ENCODE peak calls at places on chromosomes 6 and 20, in seven cellular contexts. Y, M, W, T, S, K and G are unnamed samples.

GRCh38 chr6:17628873-17629272 is 28.8 kb downstream of the FAM8A1 start:
- DNase-seq in Y (no peak), M (no peak), S (no peak), T (no peak), K (no peak), W (no peak), G (no peak)

GRCh38 chr20:36074983-36075382 is 79.6 kb upstream of the EPB41L1 start:
- DNase-seq in K (no peak), T (no peak), S (no peak), M (no peak), Y (no peak), W (no peak), G (no peak)

GRCh38 chr20:49207071-49207470 is 12.1 kb upstream of the DDX27 start:
- DNase-seq in S (peak), T (no peak), Y (no peak), M (peak), K (no peak), W (peak), G (no peak)

GRCh38 chr6:89610149-89610642 is 28.4 kb downstream of the LYRM2 start:
- DNase-seq in K (peak), T (peak), S (no peak), W (peak), Y (peak), M (peak), G (peak)

GRCh38 chr20:50561379-50562078 is 51.3 kb downstream of the PTPN1 start:
- DNase-seq in M (peak), T (no peak), Y (peak), W (no peak), K (peak), S (no peak), G (peak)

GRCh38 chr20:2873747-2874041 is 413 bp downstream of the PTPRA start:
- DNase-seq in S (no peak), T (peak), K (peak), Y (peak), M (peak), W (peak), G (peak)

GRCh38 chr6:7707787-7708186 is 18.1 kb upstream of the BMP6 start:
- DNase-seq in Y (peak), T (no peak), K (no peak), W (no peak), S (no peak), M (no peak), G (no peak)

GRCh38 chr6:45538636-45539035 is 160.9 kb upstream of the SUPT3H start:
- DNase-seq in Y (no peak), W (no peak), T (no peak), S (no peak), K (peak), M (no peak), G (no peak)

GRCh38 chr20:56393133-56393472 is 658 bp downstream of the CSTF1 start:
- DNase-seq in T (no peak), M (no peak), S (no peak), W (no peak), K (peak), Y (no peak), G (no peak)

GRCh38 chr6:132410840-132411239 is 9.6 kb upstream of the MOXD1 start:
- DNase-seq in W (no peak), T (no peak), M (no peak), K (no peak), Y (no peak), S (no peak), G (no peak)
- H4K8ac ChIP-seq in W (no peak), T (no peak), M (no peak), K (no peak), Y (no peak), S (no peak), G (no peak)

DNA sequence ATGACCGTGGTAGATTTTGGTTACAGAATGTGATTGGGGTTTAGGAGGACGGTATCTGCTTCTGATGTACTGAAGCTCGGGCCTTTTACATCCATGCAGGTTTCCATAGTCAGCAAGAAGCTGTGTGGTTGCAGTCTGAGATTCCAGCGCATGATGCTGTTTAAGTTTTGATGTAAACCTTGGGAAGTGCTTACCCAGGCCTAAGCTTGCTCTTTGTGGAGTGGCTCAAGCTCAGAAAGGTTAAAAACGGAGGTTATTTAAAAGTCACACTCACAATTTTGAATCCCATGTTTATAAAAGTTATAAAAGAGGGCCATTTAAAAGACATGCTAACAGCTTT is 121.4 kb downstream of the TIAM2 start:
- DNase-seq in Y (peak), M (no peak), W (no peak), S (no peak), K (no peak), T (no peak), G (no peak)
- H4K8ac ChIP-seq in Y (peak), M (no peak), W (no peak), S (no peak), K (no peak), T (no peak), G (no peak)

DNA sequence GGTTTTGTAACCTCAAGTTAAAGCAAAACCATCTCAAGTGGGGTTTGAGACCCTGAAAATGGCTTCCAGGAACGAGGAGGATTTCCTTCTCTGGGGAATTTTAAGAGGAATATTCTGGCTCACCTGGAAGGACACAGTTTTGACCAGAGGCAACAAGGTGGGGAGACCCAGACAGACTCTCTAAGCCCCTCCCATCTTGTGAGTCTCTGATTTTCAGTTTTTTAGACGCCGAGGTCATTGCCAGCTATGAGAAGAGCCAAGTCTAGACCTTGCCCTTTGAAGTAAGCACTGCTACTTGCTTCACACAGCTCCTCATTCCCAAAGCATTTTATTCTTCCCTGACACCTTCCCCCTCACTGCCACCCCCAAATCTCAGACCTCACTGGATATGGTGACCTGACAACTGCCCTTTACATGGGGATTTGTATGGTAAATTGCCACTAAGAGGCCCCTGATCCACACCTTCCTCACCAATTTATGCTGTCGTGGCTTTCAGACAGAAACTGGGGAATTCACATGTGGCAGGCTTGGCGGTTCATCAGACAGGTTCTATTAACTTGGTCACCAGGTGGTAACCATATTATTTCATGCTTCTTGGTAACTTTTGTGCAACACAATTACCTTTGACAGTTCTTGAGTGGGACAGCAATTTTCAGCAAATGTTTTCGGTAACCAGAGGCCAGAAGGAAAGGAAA is 116.2 kb downstream of the ISM1 start:
- DNase-seq in W (no peak), M (no peak), S (no peak), K (no peak), T (no peak), Y (no peak), G (no peak)
- H4K8ac ChIP-seq in W (no peak), M (no peak), S (no peak), K (no peak), T (no peak), Y (no peak), G (no peak)

GRCh38 chr6:167005350-167006159 is 6.4 kb downstream of the CEP43 start:
- DNase-seq in Y (no peak), S (no peak), T (no peak), K (no peak), W (no peak), M (no peak), G (no peak)
- H4K8ac ChIP-seq in Y (no peak), S (no peak), T (no peak), K (no peak), W (no peak), M (no peak), G (no peak)

DNA sequence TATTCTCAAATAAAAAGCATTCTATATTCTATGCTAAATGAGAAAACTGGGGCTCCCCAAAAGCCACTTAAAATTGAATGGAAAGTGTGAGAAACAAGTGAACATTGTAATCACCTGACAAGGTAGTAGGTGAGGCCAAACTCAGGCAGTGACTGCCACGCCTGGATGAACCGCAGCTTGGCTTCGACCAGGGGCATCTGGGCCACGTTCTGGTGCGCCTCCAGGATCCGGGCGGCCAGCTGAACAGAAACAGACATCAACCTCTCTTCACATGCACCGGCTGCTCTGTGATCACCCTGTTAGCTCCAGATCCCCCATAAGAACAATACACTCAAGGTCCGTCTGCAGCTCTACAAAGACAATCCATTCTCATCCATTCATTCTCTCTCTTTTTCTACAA is 30.1 kb upstream of the LRRN4 start:
- DNase-seq in W (no peak), M (no peak), S (no peak), T (no peak), Y (no peak), K (no peak), G (no peak)
- H4K8ac ChIP-seq in W (no peak), M (no peak), S (no peak), T (peak), Y (no peak), K (peak), G (no peak)

GRCh38 chr20:44183282-44183681 is 3.7 kb downstream of the JPH2 start:
- DNase-seq in K (no peak), T (no peak), M (no peak), S (no peak), W (no peak), Y (no peak), G (no peak)

GRCh38 chr20:44182135-44182765 is 4.7 kb downstream of the JPH2 start:
- DNase-seq in T (no peak), K (no peak), M (peak), S (no peak), Y (no peak), W (no peak), G (no peak)

GRCh38 chr20:44181611-44182010 is 5.4 kb downstream of the JPH2 start:
- DNase-seq in W (no peak), Y (no peak), K (no peak), M (no peak), S (no peak), T (no peak), G (no peak)

GRCh38 chr20:44182863-44183262 is 4.1 kb downstream of the JPH2 start:
- DNase-seq in T (no peak), W (no peak), S (no peak), Y (no peak), M (no peak), K (no peak), G (no peak)

GRCh38 chr20:44180814-44181213 is 6.2 kb downstream of the JPH2 start:
- DNase-seq in M (peak), T (peak), W (no peak), S (peak), K (peak), Y (peak), G (no peak)
- H4K8ac ChIP-seq in M (no peak), T (no peak), W (no peak), S (no peak), K (peak), Y (peak), G (no peak)

DNA sequence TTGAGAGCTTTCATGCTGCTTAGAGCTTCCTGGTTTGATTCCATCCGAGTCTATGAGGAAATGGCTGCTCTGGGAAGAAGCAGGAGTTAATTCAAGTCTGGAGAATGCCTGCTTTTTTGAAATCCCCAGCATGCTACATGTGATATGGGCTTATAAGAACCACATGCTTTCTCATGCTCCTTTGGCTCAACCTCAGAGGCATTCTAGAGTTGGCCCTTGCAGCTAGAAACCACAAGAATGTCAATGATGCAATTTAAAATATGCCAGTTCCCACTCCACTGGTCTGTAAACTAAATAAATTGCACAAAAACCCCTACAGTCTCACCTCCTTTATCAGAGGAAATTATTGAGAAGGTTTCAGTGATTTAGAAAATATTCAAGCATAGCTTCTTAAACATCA is 143.0 kb upstream of the OLIG3 start:
- DNase-seq in Y (peak), M (peak), W (no peak), T (no peak), S (no peak), K (peak), G (peak)
- H4K8ac ChIP-seq in Y (no peak), M (no peak), W (no peak), T (no peak), S (no peak), K (no peak), G (peak)

GRCh38 chr6:1237636-1238035 is 74.3 kb upstream of the FOXQ1 start:
- DNase-seq in Y (no peak), T (no peak), K (no peak), S (no peak), M (no peak), W (no peak), G (no peak)
- H4K8ac ChIP-seq in Y (no peak), T (no peak), K (no peak), S (no peak), M (no peak), W (no peak), G (no peak)

GRCh38 chr6:26136321-26136720 is 49.1 kb downstream of the HFE start:
- DNase-seq in W (no peak), K (no peak), S (no peak), Y (no peak), T (no peak), M (no peak), G (no peak)
- H4K8ac ChIP-seq in W (no peak), K (no peak), S (no peak), Y (no peak), T (no peak), M (no peak), G (no peak)